ENCODE peak calls at places on chromosomes 7 and 10, in six cellular contexts. One of them, this sample, is unnamed.
A peak's percentile ranks its signal among the peaks of the same experiment; 100 is the strongest.

GRCh38 chr10:101155896-101156295 is 24.8 kb downstream of the TLX1 start:
- DNase-seq in endothelial cell of umbilical vein: no peak
- DNase-seq in HepG2: no peak
- DNase-seq in H1: no peak
- DNase-seq in K562: no peak
- DNase-seq in HCT116: no peak
- DNase-seq in this sample: no peak

GRCh38 chr10:25748509-25748908 is 185.5 kb upstream of the MYO3A start:
- DNase-seq in K562: no peak
- DNase-seq in endothelial cell of umbilical vein: no peak
- DNase-seq in H1: no peak
- DNase-seq in HepG2: no peak
- DNase-seq in HCT116: no peak
- DNase-seq in this sample: no peak

GRCh38 chr10:8242295-8242872 is 187.9 kb downstream of the GATA3 start:
- DNase-seq in K562: no peak
- DNase-seq in endothelial cell of umbilical vein: no peak
- DNase-seq in HepG2: no peak
- DNase-seq in HCT116: no peak
- DNase-seq in H1: no peak
- DNase-seq in this sample: no peak

GRCh38 chr10:95818663-95819062 is 62.7 kb downstream of the ENTPD1 start:
- DNase-seq in HCT116: no peak
- DNase-seq in HepG2: peak; percentile 79
- DNase-seq in K562: no peak
- DNase-seq in endothelial cell of umbilical vein: peak; percentile 83
- DNase-seq in H1: no peak
- DNase-seq in this sample: no peak

GRCh38 chr7:130272456-130273080 is 5.9 kb downstream of the CPA2 start:
- DNase-seq in endothelial cell of umbilical vein: no peak
- DNase-seq in HepG2: no peak
- DNase-seq in H1: peak; percentile 61
- DNase-seq in K562: no peak
- DNase-seq in HCT116: no peak
- DNase-seq in this sample: peak; percentile 46

GRCh38 chr7:29217112-29217511 is 22.5 kb downstream of the CHN2 start:
- DNase-seq in K562: no peak
- DNase-seq in HepG2: no peak
- DNase-seq in HCT116: no peak
- DNase-seq in endothelial cell of umbilical vein: no peak
- DNase-seq in H1: no peak
- DNase-seq in this sample: peak; percentile 60

GRCh38 chr10:23516530-23516929 is 77.7 kb downstream of the OTUD1 start:
- DNase-seq in H1: no peak
- DNase-seq in HepG2: peak; percentile 17
- DNase-seq in K562: peak; percentile 5
- DNase-seq in HCT116: no peak
- DNase-seq in endothelial cell of umbilical vein: no peak
- DNase-seq in this sample: peak; percentile 71

GRCh38 chr7:156950381-156950858 is 908 bp downstream of the NOM1 start:
- DNase-seq in K562: peak; percentile 41
- DNase-seq in endothelial cell of umbilical vein: no peak
- DNase-seq in HCT116: no peak
- DNase-seq in HepG2: no peak
- DNase-seq in H1: no peak
- DNase-seq in this sample: no peak

GRCh38 chr10:50250058-50250854 is 1.1 kb downstream of the ASAH2 start:
- DNase-seq in H1: no peak
- DNase-seq in endothelial cell of umbilical vein: no peak
- DNase-seq in HepG2: peak; percentile 63
- DNase-seq in HCT116: no peak
- DNase-seq in K562: no peak
- DNase-seq in this sample: no peak

GRCh38 chr7:148084138-148084537 is 506.4 kb upstream of the C7orf33 start:
- DNase-seq in HepG2: peak; percentile 27
- DNase-seq in endothelial cell of umbilical vein: no peak
- DNase-seq in K562: peak; percentile 57
- DNase-seq in HCT116: peak; percentile 12
- DNase-seq in H1: no peak
- DNase-seq in this sample: peak; percentile 66

GRCh38 chr10:18880530-18880929 is 168.1 kb upstream of the MALRD1 start:
- DNase-seq in HepG2: no peak
- DNase-seq in HCT116: no peak
- DNase-seq in K562: no peak
- DNase-seq in H1: no peak
- DNase-seq in endothelial cell of umbilical vein: no peak
- DNase-seq in this sample: peak; percentile 33

GRCh38 chr10:125766511-125766910 is 9.1 kb downstream of the MMP21 start:
- DNase-seq in K562: no peak
- DNase-seq in endothelial cell of umbilical vein: no peak
- DNase-seq in HepG2: no peak
- DNase-seq in HCT116: no peak
- DNase-seq in H1: no peak
- DNase-seq in this sample: no peak

GRCh38 chr7:95509199-95509598 is 23.5 kb downstream of the ASB4 start:
- DNase-seq in HCT116: no peak
- DNase-seq in H1: no peak
- DNase-seq in endothelial cell of umbilical vein: peak; percentile 20
- DNase-seq in HepG2: peak; percentile 25
- DNase-seq in K562: peak; percentile 11
- DNase-seq in this sample: peak; percentile 86

GRCh38 chr7:149670288-149670687 is 103.1 kb downstream of the ZNF467 start:
- DNase-seq in endothelial cell of umbilical vein: peak; percentile 55
- DNase-seq in HCT116: no peak
- DNase-seq in K562: no peak
- DNase-seq in HepG2: no peak
- DNase-seq in H1: no peak
- DNase-seq in this sample: no peak

GRCh38 chr10:115491526-115492140 is 398.5 kb downstream of the ATRNL1 start:
- DNase-seq in H1: no peak
- DNase-seq in HCT116: no peak
- DNase-seq in endothelial cell of umbilical vein: no peak
- DNase-seq in HepG2: peak; percentile 5
- DNase-seq in K562: no peak
- DNase-seq in this sample: no peak

GRCh38 chr7:73971315-73971700 is 56.7 kb upstream of the ELN start:
- DNase-seq in HepG2: no peak
- DNase-seq in K562: no peak
- DNase-seq in endothelial cell of umbilical vein: no peak
- DNase-seq in H1: peak; percentile 45
- DNase-seq in HCT116: no peak
- DNase-seq in this sample: no peak

GRCh38 chr10:119003572-119004289 is 25.8 kb upstream of the NANOS1 start:
- DNase-seq in K562: no peak
- DNase-seq in HepG2: no peak
- DNase-seq in HCT116: no peak
- DNase-seq in H1: no peak
- DNase-seq in endothelial cell of umbilical vein: no peak
- DNase-seq in this sample: no peak

GRCh38 chr10:16519250-16519907 is 2.3 kb downstream of the C1QL3 start:
- DNase-seq in H1: peak; percentile 62
- DNase-seq in endothelial cell of umbilical vein: no peak
- DNase-seq in HepG2: no peak
- DNase-seq in K562: no peak
- DNase-seq in HCT116: no peak
- DNase-seq in this sample: peak; percentile 39

GRCh38 chr10:123512881-123513822 is 153.0 kb upstream of the GPR26 start:
- DNase-seq in HepG2: no peak
- DNase-seq in K562: no peak
- DNase-seq in endothelial cell of umbilical vein: no peak
- DNase-seq in HCT116: no peak
- DNase-seq in H1: no peak
- DNase-seq in this sample: peak; percentile 53

GRCh38 chr10:8908013-8908412 is 853.5 kb downstream of the GATA3 start:
- DNase-seq in K562: no peak
- DNase-seq in H1: no peak
- DNase-seq in HCT116: no peak
- DNase-seq in endothelial cell of umbilical vein: no peak
- DNase-seq in HepG2: no peak
- DNase-seq in this sample: peak; percentile 59

GRCh38 chr7:46695045-46695708 is 774.1 kb upstream of the IGFBP3 start:
- DNase-seq in K562: no peak
- DNase-seq in HepG2: peak; percentile 1
- DNase-seq in endothelial cell of umbilical vein: no peak
- DNase-seq in H1: no peak
- DNase-seq in HCT116: peak; percentile 8
- DNase-seq in this sample: no peak

GRCh38 chr7:5699951-5700384 is 81.5 kb downstream of the RNF216 start:
- DNase-seq in endothelial cell of umbilical vein: no peak
- DNase-seq in HepG2: no peak
- DNase-seq in K562: no peak
- DNase-seq in HCT116: no peak
- DNase-seq in H1: no peak
- DNase-seq in this sample: peak; percentile 42

GRCh38 chr7:17965600-17965999 is 25.3 kb upstream of the SNX13 start:
- DNase-seq in H1: no peak
- DNase-seq in endothelial cell of umbilical vein: peak; percentile 87
- DNase-seq in K562: no peak
- DNase-seq in HCT116: no peak
- DNase-seq in HepG2: no peak
- DNase-seq in this sample: no peak

GRCh38 chr10:103958996-103959395 is 7.9 kb upstream of the SLK start:
- DNase-seq in endothelial cell of umbilical vein: no peak
- DNase-seq in K562: no peak
- DNase-seq in HCT116: no peak
- DNase-seq in H1: no peak
- DNase-seq in HepG2: no peak
- DNase-seq in this sample: no peak

GRCh38 chr10:107576746-107577145 is 412.2 kb upstream of the SORCS1 start:
- DNase-seq in K562: no peak
- DNase-seq in endothelial cell of umbilical vein: no peak
- DNase-seq in H1: no peak
- DNase-seq in HepG2: no peak
- DNase-seq in HCT116: no peak
- DNase-seq in this sample: no peak

GRCh38 chr10:59648711-59649201 is 60.9 kb downstream of the SLC16A9 start:
- DNase-seq in K562: no peak
- DNase-seq in HCT116: no peak
- DNase-seq in H1: no peak
- DNase-seq in HepG2: no peak
- DNase-seq in endothelial cell of umbilical vein: no peak
- DNase-seq in this sample: peak; percentile 36

GRCh38 chr10:77090381-77091356 is 546.9 kb downstream of the KCNMA1 start:
- DNase-seq in HCT116: no peak
- DNase-seq in H1: no peak
- DNase-seq in HepG2: no peak
- DNase-seq in endothelial cell of umbilical vein: no peak
- DNase-seq in K562: no peak
- DNase-seq in this sample: no peak

GRCh38 chr7:17524746-17525145 is 226.3 kb downstream of the AHR start:
- DNase-seq in HepG2: no peak
- DNase-seq in H1: no peak
- DNase-seq in endothelial cell of umbilical vein: no peak
- DNase-seq in HCT116: no peak
- DNase-seq in K562: no peak
- DNase-seq in this sample: no peak

GRCh38 chr7:70744414-70744942 is 387.5 kb upstream of the GALNT17 start:
- DNase-seq in endothelial cell of umbilical vein: no peak
- DNase-seq in H1: no peak
- DNase-seq in HepG2: no peak
- DNase-seq in K562: no peak
- DNase-seq in HCT116: no peak
- DNase-seq in this sample: no peak
- H4K20me1 ChIP-seq in endothelial cell of umbilical vein: no peaks in the 10 kb centered on the region
- H4K20me1 ChIP-seq in H1: peaks cover 34% of the 10 kb centered on the region
- H4K20me1 ChIP-seq in HepG2: no peaks in the 10 kb centered on the region
- H4K20me1 ChIP-seq in K562: no peaks in the 10 kb centered on the region
- H4K20me1 ChIP-seq in HCT116: no peaks in the 10 kb centered on the region
- H4K20me1 ChIP-seq in this sample: peaks cover 44% of the 10 kb centered on the region

DNA sequence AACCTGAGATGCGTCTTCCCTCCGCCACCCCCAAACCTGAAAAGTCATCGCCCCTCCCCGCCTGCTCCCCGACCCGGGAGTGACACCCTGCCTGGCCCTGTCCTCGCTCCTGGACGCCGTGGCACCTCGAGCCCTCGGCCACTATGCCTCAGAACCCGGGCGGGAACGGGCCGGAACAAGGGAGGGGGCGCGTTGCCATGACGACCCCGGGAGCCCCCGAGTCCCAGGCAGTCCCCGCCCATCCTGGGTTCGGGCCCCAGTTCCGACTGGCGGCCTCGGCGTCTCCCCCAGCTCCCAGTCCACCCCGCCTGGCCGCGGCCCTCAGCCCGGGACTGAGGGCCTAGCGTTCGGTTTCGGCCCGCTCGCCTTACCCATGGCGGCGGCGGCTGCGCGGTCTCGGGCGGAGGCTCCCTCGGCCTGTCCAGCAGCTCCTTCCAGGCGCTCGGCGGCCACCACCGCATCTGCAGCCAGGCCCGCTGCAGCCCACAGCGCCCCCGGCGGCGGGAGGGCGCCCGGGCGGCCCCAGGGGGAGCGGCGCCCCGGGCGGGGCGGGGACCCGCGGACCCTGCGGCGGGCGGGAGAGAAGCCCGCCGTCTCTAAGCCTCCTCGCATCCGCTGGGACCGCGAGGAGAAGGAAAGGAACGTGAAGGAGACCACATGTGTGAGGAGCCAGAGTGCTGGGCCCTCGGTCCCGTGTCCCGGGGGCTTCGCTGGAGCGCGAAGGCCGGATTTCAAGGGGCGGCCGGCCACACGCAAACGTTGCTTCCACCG is at the start of gene RUFY2:
- DNase-seq in endothelial cell of umbilical vein: peak; percentile 79
- DNase-seq in HCT116: peak; percentile 33
- DNase-seq in K562: peak; percentile 91
- DNase-seq in H1: peak; percentile 91
- DNase-seq in HepG2: peak; percentile 58
- DNase-seq in this sample: peak; percentile 86
- TF ChIP-seq POLR2AphosphoS5 in endothelial cell of umbilical vein: peak; percentile 3
- TF ChIP-seq POLR2AphosphoS5 in HCT116: peak; percentile 68
- TF ChIP-seq POLR2AphosphoS5 in K562: peak; percentile 65
- TF ChIP-seq POLR2AphosphoS5 in H1: peak; percentile 55
- TF ChIP-seq POLR2AphosphoS5 in HepG2: peak; percentile 44
- TF ChIP-seq POLR2AphosphoS5 in this sample: peak; percentile 41

GRCh38 chr10:92541583-92541982 is 32.3 kb downstream of the IDE start:
- DNase-seq in endothelial cell of umbilical vein: no peak
- DNase-seq in HepG2: no peak
- DNase-seq in K562: no peak
- DNase-seq in H1: no peak
- DNase-seq in HCT116: no peak
- DNase-seq in this sample: no peak
- H4K20me1 ChIP-seq in endothelial cell of umbilical vein: peaks cover 2% of the 10 kb centered on the region
- H4K20me1 ChIP-seq in HepG2: no peaks in the 10 kb centered on the region
- H4K20me1 ChIP-seq in K562: peaks cover 4% of the 10 kb centered on the region
- H4K20me1 ChIP-seq in H1: no peaks in the 10 kb centered on the region
- H4K20me1 ChIP-seq in HCT116: no peaks in the 10 kb centered on the region
- H4K20me1 ChIP-seq in this sample: peaks cover 8% of the 10 kb centered on the region

GRCh38 chr7:7159063-7159645 is 23.2 kb upstream of the C1GALT1 start:
- DNase-seq in K562: no peak
- DNase-seq in HCT116: no peak
- DNase-seq in H1: no peak
- DNase-seq in HepG2: no peak
- DNase-seq in endothelial cell of umbilical vein: peak; percentile 3
- DNase-seq in this sample: no peak
- TF ChIP-seq POLR2AphosphoS5 in K562: no peak
- TF ChIP-seq POLR2AphosphoS5 in HCT116: no peak
- TF ChIP-seq POLR2AphosphoS5 in H1: no peak
- TF ChIP-seq POLR2AphosphoS5 in HepG2: no peak
- TF ChIP-seq POLR2AphosphoS5 in endothelial cell of umbilical vein: no peak
- TF ChIP-seq POLR2AphosphoS5 in this sample: no peak

GRCh38 chr7:145276118-145276517 is 440.3 kb upstream of the TPK1 start:
- DNase-seq in HCT116: no peak
- DNase-seq in endothelial cell of umbilical vein: no peak
- DNase-seq in H1: no peak
- DNase-seq in HepG2: no peak
- DNase-seq in K562: no peak
- DNase-seq in this sample: no peak
- H4K20me1 ChIP-seq in HCT116: no peaks in the 10 kb centered on the region
- H4K20me1 ChIP-seq in endothelial cell of umbilical vein: no peaks in the 10 kb centered on the region
- H4K20me1 ChIP-seq in H1: no peaks in the 10 kb centered on the region
- H4K20me1 ChIP-seq in HepG2: no peaks in the 10 kb centered on the region
- H4K20me1 ChIP-seq in K562: no peaks in the 10 kb centered on the region
- H4K20me1 ChIP-seq in this sample: no peaks in the 10 kb centered on the region